ENCODE peak calls at places on chromosome 4, in seven cellular contexts. One of them, this sample, is unnamed.

GRCh38 chr4:138182838-138183426 is 59.2 kb downstream of the SLC7A11 start:
- DNase-seq in mucosa of descending colon: peak; percentile 58
- DNase-seq in transverse colon: no peak
- DNase-seq in right atrium auricular region: no peak
- DNase-seq in tibial nerve: no peak
- DNase-seq in cardiac muscle cell: peak; percentile 83
- DNase-seq in fibroblast of lung: peak; percentile 85
- DNase-seq in this sample: no peak

GRCh38 chr4:172851534-172851933 is 317.1 kb upstream of the GALNT7 start:
- DNase-seq in tibial nerve: no peak
- DNase-seq in transverse colon: no peak
- DNase-seq in fibroblast of lung: no peak
- DNase-seq in mucosa of descending colon: no peak
- DNase-seq in cardiac muscle cell: no peak
- DNase-seq in right atrium auricular region: no peak
- DNase-seq in this sample: no peak

GRCh38 chr4:150314031-150314430 is 235.8 kb downstream of the DCLK2 start:
- DNase-seq in fibroblast of lung: no peak
- DNase-seq in tibial nerve: no peak
- DNase-seq in cardiac muscle cell: no peak
- DNase-seq in transverse colon: no peak
- DNase-seq in right atrium auricular region: no peak
- DNase-seq in mucosa of descending colon: no peak
- DNase-seq in this sample: no peak

GRCh38 chr4:104211657-104212056 is 283.0 kb downstream of the CXXC4 start:
- DNase-seq in cardiac muscle cell: no peak
- DNase-seq in mucosa of descending colon: no peak
- DNase-seq in tibial nerve: no peak
- DNase-seq in right atrium auricular region: no peak
- DNase-seq in transverse colon: no peak
- DNase-seq in fibroblast of lung: no peak
- DNase-seq in this sample: no peak

GRCh38 chr4:37517326-37517725 is 168.8 kb downstream of the RELL1 start:
- DNase-seq in cardiac muscle cell: no peak
- DNase-seq in tibial nerve: no peak
- DNase-seq in fibroblast of lung: no peak
- DNase-seq in right atrium auricular region: no peak
- DNase-seq in mucosa of descending colon: no peak
- DNase-seq in transverse colon: no peak
- DNase-seq in this sample: no peak

GRCh38 chr4:75142377-75142776 is 209.5 kb downstream of the PARM1 start:
- DNase-seq in cardiac muscle cell: no peak
- DNase-seq in fibroblast of lung: no peak
- DNase-seq in right atrium auricular region: no peak
- DNase-seq in tibial nerve: no peak
- DNase-seq in mucosa of descending colon: no peak
- DNase-seq in transverse colon: no peak
- DNase-seq in this sample: no peak

GRCh38 chr4:20464381-20464780 is 212.7 kb downstream of the SLIT2 start:
- DNase-seq in tibial nerve: no peak
- DNase-seq in mucosa of descending colon: no peak
- DNase-seq in cardiac muscle cell: peak; percentile 67
- DNase-seq in right atrium auricular region: no peak
- DNase-seq in fibroblast of lung: peak; percentile 71
- DNase-seq in transverse colon: no peak
- DNase-seq in this sample: no peak

GRCh38 chr4:177401658-177402273 is 40.5 kb downstream of the AGA start:
- DNase-seq in fibroblast of lung: no peak
- DNase-seq in transverse colon: no peak
- DNase-seq in cardiac muscle cell: no peak
- DNase-seq in tibial nerve: no peak
- DNase-seq in mucosa of descending colon: no peak
- DNase-seq in right atrium auricular region: no peak
- DNase-seq in this sample: no peak

GRCh38 chr4:15776871-15777648 is 1.1 kb upstream of the CD38 start:
- DNase-seq in tibial nerve: no peak
- DNase-seq in mucosa of descending colon: no peak
- DNase-seq in right atrium auricular region: no peak
- DNase-seq in transverse colon: no peak
- DNase-seq in cardiac muscle cell: no peak
- DNase-seq in fibroblast of lung: no peak
- DNase-seq in this sample: no peak

GRCh38 chr4:109729563-109730293 is at the start of gene PLA2G12A:
- DNase-seq in transverse colon: peak; percentile 89
- DNase-seq in right atrium auricular region: peak; percentile 59
- DNase-seq in tibial nerve: peak; percentile 21
- DNase-seq in mucosa of descending colon: peak; percentile 88
- DNase-seq in fibroblast of lung: peak; percentile 55
- DNase-seq in cardiac muscle cell: peak; percentile 65
- DNase-seq in this sample: peak; percentile 63

GRCh38 chr4:107153956-107154355 is 117.8 kb upstream of the DKK2 start:
- DNase-seq in right atrium auricular region: no peak
- DNase-seq in cardiac muscle cell: no peak
- DNase-seq in transverse colon: no peak
- DNase-seq in tibial nerve: no peak
- DNase-seq in mucosa of descending colon: no peak
- DNase-seq in fibroblast of lung: no peak
- DNase-seq in this sample: no peak

GRCh38 chr4:172393220-172393619 is 580.0 kb downstream of the GALNTL6 start:
- DNase-seq in right atrium auricular region: no peak
- DNase-seq in fibroblast of lung: no peak
- DNase-seq in tibial nerve: no peak
- DNase-seq in cardiac muscle cell: no peak
- DNase-seq in transverse colon: no peak
- DNase-seq in mucosa of descending colon: no peak
- DNase-seq in this sample: no peak

GRCh38 chr4:2186133-2186864 is 55.6 kb downstream of the HAUS3 start:
- DNase-seq in cardiac muscle cell: peak; percentile 63
- DNase-seq in transverse colon: peak; percentile 24
- DNase-seq in fibroblast of lung: peak; percentile 41
- DNase-seq in right atrium auricular region: no peak
- DNase-seq in tibial nerve: no peak
- DNase-seq in mucosa of descending colon: peak; percentile 49
- DNase-seq in this sample: no peak

GRCh38 chr4:168645933-168646768 is 149.3 kb downstream of the PALLD start:
- DNase-seq in tibial nerve: no peak
- DNase-seq in fibroblast of lung: no peak
- DNase-seq in cardiac muscle cell: no peak
- DNase-seq in right atrium auricular region: no peak
- DNase-seq in transverse colon: no peak
- DNase-seq in mucosa of descending colon: no peak
- DNase-seq in this sample: no peak

GRCh38 chr4:55475394-55476243 is 71.1 kb downstream of the CLOCK start:
- DNase-seq in cardiac muscle cell: peak; percentile 74
- DNase-seq in right atrium auricular region: no peak
- DNase-seq in fibroblast of lung: peak; percentile 54
- DNase-seq in tibial nerve: no peak
- DNase-seq in transverse colon: no peak
- DNase-seq in mucosa of descending colon: no peak
- DNase-seq in this sample: no peak

DNA sequence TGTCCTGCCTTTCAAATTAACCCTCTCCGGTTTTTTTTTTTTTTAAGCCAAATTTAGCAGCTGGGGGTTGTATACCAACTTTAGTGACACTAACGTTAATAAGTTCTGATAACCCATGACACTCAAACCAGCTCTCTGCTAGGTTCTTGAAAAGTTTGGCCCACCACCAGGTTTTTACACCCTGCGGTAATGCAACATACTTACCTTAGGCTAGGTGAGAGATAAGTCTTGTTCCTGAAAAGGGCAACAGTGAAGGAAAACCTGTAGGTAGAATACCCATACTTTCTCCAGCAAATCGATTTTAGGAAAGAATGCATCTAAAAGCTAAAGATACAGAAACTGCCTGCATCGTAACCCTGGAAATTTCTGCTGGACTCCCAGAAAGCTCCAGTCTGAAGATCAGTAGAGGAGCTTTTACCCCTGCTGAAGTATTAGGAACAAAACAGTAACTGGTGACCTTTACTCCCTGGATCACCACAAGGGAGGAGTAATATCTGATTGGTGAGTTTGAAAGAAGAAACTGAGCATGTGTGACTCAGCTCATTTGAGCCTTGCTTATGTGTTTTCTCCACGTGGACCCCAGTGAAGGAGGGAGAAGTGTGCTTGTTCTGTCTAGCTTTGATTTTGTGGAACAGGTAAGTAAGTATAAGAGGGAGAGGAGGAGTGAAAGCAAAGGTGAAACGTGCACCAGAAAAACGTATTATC is 34.4 kb upstream of the COX18 start:
- DNase-seq in transverse colon: no peak
- DNase-seq in cardiac muscle cell: peak; percentile 8
- DNase-seq in right atrium auricular region: no peak
- DNase-seq in tibial nerve: no peak
- DNase-seq in mucosa of descending colon: no peak
- DNase-seq in fibroblast of lung: peak; percentile 11
- DNase-seq in this sample: no peak
- H3K36me3 ChIP-seq in transverse colon: peaks cover 29% of the 10 kb centered on the region
- H3K36me3 ChIP-seq in cardiac muscle cell: peaks cover 37% of the 10 kb centered on the region
- H3K36me3 ChIP-seq in right atrium auricular region: peaks cover 50% of the 10 kb centered on the region
- H3K36me3 ChIP-seq in tibial nerve: peaks cover 82% of the 10 kb centered on the region
- H3K36me3 ChIP-seq in mucosa of descending colon: no peaks in the 10 kb centered on the region
- H3K36me3 ChIP-seq in fibroblast of lung: peaks cover 11% of the 10 kb centered on the region
- H3K36me3 ChIP-seq in this sample: no peaks in the 10 kb centered on the region

GRCh38 chr4:71664366-71664765 is 119.5 kb downstream of the GC start:
- DNase-seq in fibroblast of lung: no peak
- DNase-seq in tibial nerve: no peak
- DNase-seq in right atrium auricular region: no peak
- DNase-seq in transverse colon: no peak
- DNase-seq in cardiac muscle cell: no peak
- DNase-seq in mucosa of descending colon: no peak
- DNase-seq in this sample: no peak
- H3K9me3 ChIP-seq in fibroblast of lung: no peaks in the 10 kb centered on the region
- H3K9me3 ChIP-seq in tibial nerve: no peaks in the 10 kb centered on the region
- H3K9me3 ChIP-seq in right atrium auricular region: no peaks in the 10 kb centered on the region
- H3K9me3 ChIP-seq in transverse colon: no peaks in the 10 kb centered on the region
- H3K9me3 ChIP-seq in cardiac muscle cell: no peaks in the 10 kb centered on the region
- H3K9me3 ChIP-seq in mucosa of descending colon: no peaks in the 10 kb centered on the region
- H3K9me3 ChIP-seq in this sample: no peaks in the 10 kb centered on the region

GRCh38 chr4:21507439-21507838 is 441.1 kb downstream of the KCNIP4 start:
- DNase-seq in tibial nerve: no peak
- DNase-seq in mucosa of descending colon: no peak
- DNase-seq in right atrium auricular region: no peak
- DNase-seq in transverse colon: no peak
- DNase-seq in cardiac muscle cell: peak; percentile 29
- DNase-seq in fibroblast of lung: peak; percentile 47
- DNase-seq in this sample: no peak
- TF ChIP-seq CTCF in tibial nerve: no peak
- TF ChIP-seq CTCF in mucosa of descending colon: no peak
- TF ChIP-seq CTCF in right atrium auricular region: no peak
- TF ChIP-seq CTCF in transverse colon: no peak
- TF ChIP-seq CTCF in cardiac muscle cell: peak; percentile 28
- TF ChIP-seq CTCF in fibroblast of lung: peak; percentile 43
- TF ChIP-seq CTCF in this sample: no peak

DNA sequence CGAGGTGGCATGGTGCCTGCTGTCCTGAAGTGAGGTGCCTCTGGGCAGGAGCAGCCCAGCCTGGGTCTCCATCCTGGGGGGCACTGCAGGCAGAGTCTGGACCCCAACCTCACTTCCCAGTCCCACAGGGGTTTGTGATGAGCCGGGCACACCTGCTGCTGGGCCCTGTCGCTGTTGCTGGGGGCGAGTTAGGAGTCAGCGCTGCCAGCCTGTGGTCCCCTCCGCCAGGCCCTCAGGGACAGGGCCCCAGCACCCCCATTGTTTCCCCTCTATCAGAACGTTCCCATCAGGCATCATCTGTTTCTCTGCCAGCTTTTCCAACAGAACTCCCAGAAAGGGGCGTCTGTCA is 23.4 kb downstream of the WFS1 start:
- DNase-seq in mucosa of descending colon: no peak
- DNase-seq in transverse colon: no peak
- DNase-seq in tibial nerve: no peak
- DNase-seq in cardiac muscle cell: no peak
- DNase-seq in right atrium auricular region: no peak
- DNase-seq in fibroblast of lung: no peak
- DNase-seq in this sample: no peak
- H3K36me3 ChIP-seq in mucosa of descending colon: no peaks in the 10 kb centered on the region
- H3K36me3 ChIP-seq in transverse colon: no peaks in the 10 kb centered on the region
- H3K36me3 ChIP-seq in tibial nerve: peaks cover 100% of the 10 kb centered on the region
- H3K36me3 ChIP-seq in cardiac muscle cell: peaks cover 3% of the 10 kb centered on the region
- H3K36me3 ChIP-seq in right atrium auricular region: peaks cover 82% of the 10 kb centered on the region
- H3K36me3 ChIP-seq in fibroblast of lung: peaks cover 8% of the 10 kb centered on the region
- H3K36me3 ChIP-seq in this sample: no peaks in the 10 kb centered on the region

GRCh38 chr4:183384516-183384915 is 59.9 kb upstream of the CDKN2AIP start:
- DNase-seq in right atrium auricular region: no peak
- DNase-seq in tibial nerve: no peak
- DNase-seq in fibroblast of lung: no peak
- DNase-seq in mucosa of descending colon: no peak
- DNase-seq in cardiac muscle cell: no peak
- DNase-seq in transverse colon: no peak
- DNase-seq in this sample: no peak

GRCh38 chr4:183383606-183384005 is 60.8 kb upstream of the CDKN2AIP start:
- DNase-seq in tibial nerve: no peak
- DNase-seq in fibroblast of lung: no peak
- DNase-seq in mucosa of descending colon: no peak
- DNase-seq in right atrium auricular region: no peak
- DNase-seq in transverse colon: no peak
- DNase-seq in cardiac muscle cell: no peak
- DNase-seq in this sample: no peak

GRCh38 chr4:183388021-183388420 is 56.4 kb upstream of the CDKN2AIP start:
- DNase-seq in transverse colon: no peak
- DNase-seq in right atrium auricular region: no peak
- DNase-seq in cardiac muscle cell: no peak
- DNase-seq in fibroblast of lung: no peak
- DNase-seq in tibial nerve: no peak
- DNase-seq in mucosa of descending colon: no peak
- DNase-seq in this sample: no peak

GRCh38 chr4:183388777-183389176 is 55.7 kb upstream of the CDKN2AIP start:
- DNase-seq in tibial nerve: no peak
- DNase-seq in transverse colon: no peak
- DNase-seq in fibroblast of lung: no peak
- DNase-seq in cardiac muscle cell: no peak
- DNase-seq in right atrium auricular region: no peak
- DNase-seq in mucosa of descending colon: no peak
- DNase-seq in this sample: no peak

DNA sequence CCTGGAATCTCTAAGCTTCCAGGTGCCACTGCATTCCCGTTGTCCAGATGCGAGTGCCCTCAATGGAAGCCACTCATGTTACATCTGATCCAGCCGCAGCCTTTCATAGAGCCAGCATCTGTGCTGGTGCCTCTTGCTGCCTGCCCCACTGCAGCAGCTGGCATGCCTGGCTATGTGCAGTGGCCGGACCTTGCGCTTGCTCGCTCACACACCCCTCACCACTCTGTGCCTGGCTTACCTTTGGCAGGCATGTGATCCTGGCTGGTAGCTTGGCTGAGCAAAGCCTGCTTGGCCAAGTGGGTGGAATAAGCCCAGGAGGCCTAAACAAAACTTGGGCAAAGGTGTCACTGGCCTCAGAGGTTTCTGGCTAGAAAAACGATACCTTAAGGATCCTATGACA is 59.5 kb upstream of the CDKN2AIP start:
- DNase-seq in tibial nerve: no peak
- DNase-seq in mucosa of descending colon: no peak
- DNase-seq in fibroblast of lung: no peak
- DNase-seq in cardiac muscle cell: no peak
- DNase-seq in right atrium auricular region: no peak
- DNase-seq in transverse colon: no peak
- DNase-seq in this sample: no peak
- H3K9me3 ChIP-seq in tibial nerve: no peaks in the 10 kb centered on the region
- H3K9me3 ChIP-seq in mucosa of descending colon: peaks cover 9% of the 10 kb centered on the region
- H3K9me3 ChIP-seq in fibroblast of lung: no peaks in the 10 kb centered on the region
- H3K9me3 ChIP-seq in cardiac muscle cell: no peaks in the 10 kb centered on the region
- H3K9me3 ChIP-seq in right atrium auricular region: peaks cover 9% of the 10 kb centered on the region
- H3K9me3 ChIP-seq in transverse colon: no peaks in the 10 kb centered on the region
- H3K9me3 ChIP-seq in this sample: no peaks in the 10 kb centered on the region

This sample was measured in uterus.